ENCODE peak calls at places on chromosome 22, in six cellular contexts. K is fibroblast of pulmonary artery, D is cardiac muscle cell, Q is astrocyte, I is choroid plexus epithelial cell, W is Peyer's patch. O is an unnamed sample.
A peak's percentile ranks its signal among the peaks of the same experiment; 100 is the strongest.

GRCh38 chr22:47090591-47091240 is 328.3 kb downstream of the TBC1D22A start:
- DNase-seq in K (peak; percentile 48), W (no peak), D (peak; percentile 70), Q (peak; percentile 35), I (peak; percentile 67), O (no peak)

GRCh38 chr22:45895436-45896152 is 81.4 kb downstream of the WNT7B start:
- DNase-seq in K (no peak), Q (no peak), I (no peak), D (no peak), W (no peak), O (no peak)

GRCh38 chr22:28899199-28899853 is 16.0 kb downstream of the ZNRF3 start:
- DNase-seq in K (no peak), I (no peak), D (no peak), Q (peak; percentile 42), W (no peak), O (no peak)

GRCh38 chr22:44195189-44195871 is 14.6 kb downstream of the PARVG start:
- DNase-seq in I (no peak), D (no peak), W (no peak), K (no peak), Q (no peak), O (no peak)

GRCh38 chr22:24697671-24698082 is 76.8 kb downstream of the PIWIL3 start:
- DNase-seq in Q (no peak), D (no peak), K (no peak), I (no peak), W (no peak), O (no peak)

GRCh38 chr22:30185129-30185528 is 61.4 kb downstream of the LIF start:
- DNase-seq in W (no peak), Q (no peak), K (no peak), I (no peak), D (no peak), O (no peak)

GRCh38 chr22:30474683-30475424 is 3.0 kb upstream of the SEC14L3 start:
- DNase-seq in K (no peak), W (no peak), I (peak; percentile 5), Q (no peak), D (no peak), O (no peak)

GRCh38 chr22:46993626-46994025 is 231.2 kb downstream of the TBC1D22A start:
- DNase-seq in Q (no peak), K (no peak), W (no peak), D (no peak), I (no peak), O (no peak)

GRCh38 chr22:45647532-45648225 is 24.0 kb upstream of the ATXN10 start:
- DNase-seq in K (no peak), Q (no peak), I (no peak), W (no peak), D (no peak), O (no peak)

GRCh38 chr22:42920101-42920820 is 63.2 kb upstream of the ARFGAP3 start:
- DNase-seq in K (peak; percentile 44), I (peak; percentile 45), D (peak; percentile 36), W (no peak), Q (peak; percentile 52), O (no peak)

GRCh38 chr22:49807780-49808708 is 19.6 kb downstream of the BRD1 start:
- DNase-seq in Q (peak; percentile 14), I (no peak), K (peak; percentile 13), D (peak; percentile 36), W (peak; percentile 42), O (no peak)

GRCh38 chr22:30308518-30309230 is 18.1 kb downstream of the TBC1D10A start:
- DNase-seq in D (no peak), K (no peak), I (peak; percentile 65), Q (peak; percentile 78), W (peak; percentile 78), O (no peak)

GRCh38 chr22:42820075-42820763 is 36.9 kb downstream of the ARFGAP3 start:
- DNase-seq in Q (peak; percentile 71), K (peak; percentile 79), I (peak; percentile 84), D (peak; percentile 32), W (no peak), O (no peak)

GRCh38 chr22:35114296-35114980 is 48.5 kb downstream of the ISX start:
- DNase-seq in I (no peak), W (no peak), Q (no peak), D (no peak), K (no peak), O (no peak)

GRCh38 chr22:35116269-35116668 is 50.3 kb downstream of the ISX start:
- DNase-seq in W (no peak), D (no peak), I (no peak), Q (no peak), K (no peak), O (no peak)

GRCh38 chr22:35115515-35115914 is 49.6 kb downstream of the ISX start:
- DNase-seq in W (no peak), I (no peak), D (no peak), Q (no peak), K (no peak), O (no peak)

GRCh38 chr22:35119494-35119893 is 53.5 kb downstream of the ISX start:
- DNase-seq in W (no peak), D (no peak), K (no peak), I (no peak), Q (no peak), O (no peak)

DNA sequence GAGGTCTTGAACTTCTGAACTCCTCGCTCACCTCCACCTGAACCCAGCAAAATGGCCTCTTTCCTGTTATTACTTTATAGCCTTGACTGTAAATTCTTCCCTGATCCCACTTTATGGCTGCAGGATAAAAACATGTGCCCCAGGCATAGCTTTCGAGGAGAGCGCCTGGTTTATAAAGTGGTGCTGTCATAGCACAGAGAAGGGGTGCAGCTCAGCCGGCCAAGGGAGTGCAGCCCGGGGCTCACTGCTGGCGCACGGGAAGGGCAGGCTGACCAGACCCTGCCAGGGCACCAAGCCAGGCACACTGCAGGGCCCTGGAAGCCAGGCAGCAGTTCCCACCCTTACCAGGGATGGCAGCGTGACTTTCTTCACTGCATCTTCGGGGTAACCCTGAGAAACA is 50.9 kb downstream of the ISX start:
- DNase-seq in I (no peak), Q (no peak), D (no peak), W (no peak), K (no peak), O (no peak)
- TF ChIP-seq CTCF in I (no peak), Q (no peak), D (no peak), W (no peak), K (no peak), O (no peak)

DNA sequence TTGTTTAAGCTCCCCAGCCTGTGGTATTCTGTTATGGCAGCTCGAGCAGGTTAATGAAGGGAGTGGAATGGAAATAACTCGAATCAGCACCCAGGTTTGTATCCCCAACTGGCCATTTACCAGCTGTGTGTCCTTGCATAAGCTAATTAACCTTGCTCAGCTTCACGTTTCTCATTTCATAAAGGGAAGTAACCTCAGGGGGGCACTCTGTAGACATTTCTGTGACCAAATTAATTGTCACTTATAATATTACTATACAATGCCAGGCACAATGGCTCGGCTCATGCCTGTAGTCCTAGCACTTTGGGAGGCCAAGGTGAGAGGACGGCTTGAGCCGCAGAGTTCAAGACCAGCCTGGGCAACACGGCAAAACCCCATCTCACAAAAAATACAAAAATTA is 13.8 kb downstream of the ADA2 start:
- DNase-seq in K (no peak), D (peak; percentile 10), Q (no peak), W (no peak), I (no peak), O (no peak)
- TF ChIP-seq CTCF in K (no peak), D (no peak), Q (no peak), W (no peak), I (no peak), O (peak; percentile 13)

DNA sequence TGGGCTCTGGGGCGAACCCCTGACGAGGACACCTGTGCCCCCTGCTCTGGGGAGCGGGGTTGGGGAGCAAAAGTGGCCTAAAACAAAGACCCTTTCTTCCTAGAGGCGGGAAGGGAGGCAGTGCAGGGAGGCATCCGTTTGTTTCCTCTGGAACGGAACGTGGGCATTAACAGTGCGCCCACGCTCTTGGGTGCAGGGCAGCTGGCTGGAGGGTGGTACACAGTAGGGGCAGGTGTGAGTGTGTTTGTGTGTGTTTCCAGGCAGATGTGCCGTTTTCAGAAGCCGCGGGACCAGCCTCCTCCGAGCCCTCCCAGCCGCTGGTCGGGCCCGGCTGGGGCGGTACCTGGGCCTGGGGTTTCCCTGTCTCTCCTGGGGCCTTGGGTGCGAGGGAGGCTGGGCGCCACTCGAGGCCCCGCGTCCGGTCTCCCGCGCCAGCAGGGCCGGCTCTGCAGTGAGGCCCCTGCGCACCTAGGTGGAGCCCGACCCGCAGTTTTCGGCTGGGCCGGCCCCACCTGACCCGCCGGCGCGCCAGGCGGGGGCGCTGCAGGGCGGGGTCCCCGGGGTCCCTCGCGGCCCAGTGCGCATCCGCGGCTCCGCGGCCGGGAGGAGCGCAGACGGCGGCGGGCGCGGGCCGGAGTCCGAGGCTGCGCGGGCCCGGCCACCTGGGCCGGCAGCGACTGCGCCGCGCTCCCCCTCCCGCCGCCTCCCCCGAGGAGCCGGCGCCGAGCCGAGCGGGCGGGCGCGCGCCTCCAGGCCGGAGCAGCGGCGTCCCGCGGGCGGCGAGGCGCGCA is 1252.7 kb downstream of the BRD1 start:
- DNase-seq in K (peak; percentile 3), W (no peak), D (peak; percentile 9), Q (peak; percentile 19), I (peak; percentile 5), O (no peak)
- TF ChIP-seq CTCF in K (no peak), W (no peak), D (no peak), Q (no peak), I (no peak), O (no peak)

GRCh38 chr22:22397292-22397870 is 111.2 kb downstream of the ZNF280B start:
- DNase-seq in I (peak; percentile 13), K (peak; percentile 35), Q (peak; percentile 16), D (peak; percentile 31), W (no peak), O (no peak)
- TF ChIP-seq CTCF in I (peak; percentile 22), K (peak; percentile 20), Q (no peak), D (peak; percentile 17), W (no peak), O (no peak)

GRCh38 chr22:19910180-19910744 is 31.3 kb upstream of the COMT start:
- DNase-seq in D (no peak), W (no peak), I (no peak), K (no peak), Q (no peak), O (no peak)
- TF ChIP-seq CTCF in D (no peak), W (no peak), I (no peak), K (no peak), Q (no peak), O (peak; percentile 37)

DNA sequence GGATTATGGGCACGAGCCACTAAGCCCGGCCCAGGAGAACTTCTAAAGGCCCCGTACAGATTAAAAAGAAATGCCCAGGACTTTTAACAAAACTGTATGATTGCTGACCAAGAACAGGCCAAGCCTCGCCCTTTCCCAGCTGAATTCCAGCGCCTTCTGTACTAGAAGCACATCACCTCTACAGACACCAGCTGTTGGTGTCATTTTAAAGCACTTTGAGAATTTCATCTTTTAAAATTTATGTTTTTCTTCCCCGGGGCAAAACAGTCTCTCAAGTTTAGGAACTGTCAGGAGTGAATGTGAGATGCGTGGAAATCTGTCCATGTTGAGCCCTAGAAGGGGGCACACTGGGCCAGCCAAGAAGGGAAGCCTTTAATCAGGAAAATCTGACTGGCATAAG is 362.4 kb downstream of the LARGE1 start:
- DNase-seq in Q (no peak), W (no peak), I (no peak), D (no peak), K (no peak), O (no peak)
- TF ChIP-seq CTCF in Q (no peak), W (no peak), I (no peak), D (no peak), K (no peak), O (no peak)

O was measured in CD14-positive monocyte.